ENCODE peak calls at places on chromosome 11, in six cellular contexts. D is testis, L is gastrocnemius medialis, G is PC-9, Y is RWPE2, E is lung. Z is an unnamed sample.

GRCh38 chr11:63737718-63738117 is 30.9 kb downstream of the ZFTA start:
- DNase-seq in L (no peak), E (no peak), Y (no peak), G (no peak), D (no peak), Z (no peak)

GRCh38 chr11:129372609-129373488 is 2.8 kb upstream of the BARX2 start:
- DNase-seq in L (no peak), Y (no peak), D (no peak), G (peak; percentile 12), E (no peak), Z (no peak)

GRCh38 chr11:7605544-7605943 is 67.8 kb downstream of the CYB5R2 start:
- DNase-seq in D (no peak), Y (no peak), E (peak; percentile 43), G (peak; percentile 98), L (no peak), Z (no peak)

GRCh38 chr11:65224939-65225283 is 36.9 kb upstream of the POLA2 start:
- DNase-seq in D (peak; percentile 27), Y (no peak), E (peak; percentile 57), L (no peak), G (peak; percentile 56), Z (peak; percentile 83)

GRCh38 chr11:2777871-2778629 is 78.3 kb upstream of the KCNQ1OT1 start:
- DNase-seq in E (peak; percentile 28), Y (peak; percentile 51), G (no peak), L (no peak), D (peak; percentile 17), Z (peak; percentile 53)

GRCh38 chr11:35618497-35619029 is 303 bp downstream of the FJX1 start:
- DNase-seq in Y (no peak), G (peak; percentile 40), L (no peak), E (peak; percentile 29), D (peak; percentile 30), Z (no peak)

GRCh38 chr11:43360361-43361032 is 1.8 kb downstream of the TTC17 start:
- DNase-seq in E (no peak), Y (no peak), G (no peak), L (no peak), D (no peak), Z (no peak)

GRCh38 chr11:27158763-27159679 is 118.4 kb downstream of the BBOX1 start:
- DNase-seq in D (peak; percentile 70), G (peak; percentile 56), E (no peak), Y (no peak), L (peak; percentile 12), Z (no peak)

GRCh38 chr11:126115253-126115540 is 52.5 kb upstream of the CDON start:
- DNase-seq in G (no peak), Y (no peak), D (no peak), E (peak; percentile 47), L (no peak), Z (no peak)

GRCh38 chr11:65260756-65261590 is 789 bp upstream of the POLA2 start:
- DNase-seq in G (no peak), L (no peak), D (no peak), E (no peak), Y (no peak), Z (no peak)

DNA sequence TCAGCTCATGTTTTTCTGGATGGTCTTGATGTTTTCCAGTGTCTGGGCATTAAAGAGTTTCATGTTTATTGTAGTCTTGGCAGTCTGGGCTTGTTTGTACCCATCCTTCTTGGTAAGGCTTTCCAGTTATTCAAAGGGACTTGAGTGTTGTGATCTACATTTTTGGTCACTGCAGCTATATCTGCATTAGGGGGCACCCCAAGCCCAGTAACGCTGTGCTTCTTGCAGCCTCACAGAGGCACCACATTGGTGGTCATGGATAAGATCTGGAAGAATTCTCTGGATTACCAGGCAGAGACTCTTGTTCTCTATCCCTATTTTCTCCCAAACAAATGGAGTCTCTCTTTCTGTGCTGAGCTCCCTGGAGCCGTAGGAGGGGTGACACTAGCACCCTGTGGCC is 451.5 kb upstream of the FAT3 start:
- DNase-seq in E (no peak), L (no peak), G (no peak), Y (no peak), D (no peak), Z (no peak)
- TF ChIP-seq CTCF in E (no peak), L (no peak), G (peak; percentile 17), Y (peak; percentile 28), D (no peak), Z (no peak)

DNA sequence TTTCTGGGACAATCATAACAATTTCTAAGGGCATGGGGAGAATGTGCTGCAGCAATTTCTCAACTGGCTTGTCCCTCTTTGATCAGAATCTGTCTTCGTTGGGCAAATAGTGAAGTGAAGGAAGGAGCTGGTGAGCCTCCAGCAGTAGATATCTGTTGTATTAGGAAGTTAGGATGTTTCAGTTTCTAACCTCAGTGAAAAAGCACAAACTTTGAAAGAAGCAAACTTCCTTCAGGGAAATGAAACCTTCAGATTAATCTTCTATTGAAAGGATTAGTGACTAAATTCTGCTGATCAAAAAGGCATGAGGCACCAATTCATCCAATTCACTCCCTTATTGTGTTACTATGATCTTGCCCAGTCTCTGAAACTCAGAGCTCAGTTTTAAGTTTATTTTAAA is 24.3 kb downstream of the LMO2 start:
- DNase-seq in Y (no peak), G (no peak), D (no peak), L (no peak), E (no peak), Z (no peak)
- H3K27me3 ChIP-seq in Y (peaks cover 39% of the 10 kb centered on the region), G (peaks cover 59% of the 10 kb centered on the region), D (no peaks in the 10 kb centered on the region), L (no peaks in the 10 kb centered on the region), E (no peaks in the 10 kb centered on the region), Z (no peaks in the 10 kb centered on the region)

DNA sequence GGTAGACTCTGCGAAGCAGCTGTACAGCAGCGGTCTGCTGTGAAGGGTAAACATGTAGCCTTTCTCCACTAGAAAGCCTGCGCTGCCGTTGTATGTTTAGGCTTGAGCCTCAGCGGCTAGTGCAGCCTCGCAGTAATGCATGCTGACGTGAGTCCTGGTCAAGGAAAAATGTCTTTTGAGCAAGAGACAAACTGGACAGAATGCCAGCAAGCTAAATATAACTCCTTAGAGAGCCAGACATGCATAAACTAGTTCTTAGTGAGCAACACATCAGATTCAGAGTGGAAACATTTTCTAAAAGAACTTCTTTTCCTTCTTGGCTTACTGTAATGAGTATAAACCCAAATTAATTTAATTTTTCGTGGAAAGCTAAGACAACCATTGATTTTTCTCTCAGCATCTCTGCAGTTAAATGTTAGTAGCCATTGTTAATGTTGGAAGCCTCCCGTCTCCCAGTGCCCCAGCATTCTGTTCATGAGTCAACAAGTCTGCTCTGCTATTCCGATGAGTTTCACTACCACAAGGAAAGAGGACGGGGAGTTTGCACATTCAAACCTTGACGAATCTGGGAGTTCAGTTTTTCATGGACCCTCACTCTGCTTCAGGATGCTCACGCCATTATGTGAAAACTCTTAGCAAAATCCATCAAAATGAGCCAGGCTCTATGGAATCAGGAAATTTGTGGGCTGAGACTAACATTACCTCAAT is 51.4 kb downstream of the JAM3 start:
- DNase-seq in E (no peak), D (peak; percentile 75), G (no peak), L (peak; percentile 13), Y (no peak), Z (peak; percentile 71)
- H3K27ac ChIP-seq in E (peak overlapping the region; percentile 84), D (peak overlapping the region; percentile 81), G (no peak overlapping the region), L (peak overlapping the region; percentile 76), Y (peak overlapping the region; percentile 59), Z (peak overlapping the region; percentile 72)

DNA sequence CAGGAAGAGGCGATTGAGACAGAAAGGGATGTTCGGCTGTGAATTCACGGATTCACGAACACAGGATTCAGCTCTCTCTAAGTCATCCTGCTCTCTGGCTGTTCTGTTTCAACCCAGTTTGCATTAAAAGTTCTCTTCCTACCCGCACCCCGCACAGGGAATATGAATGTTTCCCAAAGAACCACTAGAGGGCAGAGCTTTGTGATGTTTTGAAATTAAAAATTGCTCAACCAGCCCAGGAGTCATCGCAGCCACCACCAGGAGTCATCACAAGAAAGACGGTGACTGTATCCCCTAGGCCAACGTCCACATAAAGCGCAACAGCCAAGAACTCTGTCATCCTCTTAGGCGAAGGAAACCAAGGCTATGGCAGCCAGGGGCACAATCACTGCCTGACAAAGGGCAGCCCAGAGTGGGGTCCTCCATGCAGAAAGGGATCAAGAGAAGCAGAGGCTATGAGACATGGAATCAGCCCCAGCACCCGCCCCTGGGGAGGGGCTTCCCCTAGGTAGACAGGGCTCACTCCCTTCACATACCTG is 122.4 kb downstream of the WT1 start:
- DNase-seq in E (peak; percentile 35), D (peak; percentile 64), L (no peak), G (peak; percentile 70), Y (no peak), Z (peak; percentile 68)
- TF ChIP-seq CTCF in E (peak; percentile 2), D (peak; percentile 78), L (no peak), G (peak; percentile 89), Y (peak; percentile 60), Z (peak; percentile 55)

DNA sequence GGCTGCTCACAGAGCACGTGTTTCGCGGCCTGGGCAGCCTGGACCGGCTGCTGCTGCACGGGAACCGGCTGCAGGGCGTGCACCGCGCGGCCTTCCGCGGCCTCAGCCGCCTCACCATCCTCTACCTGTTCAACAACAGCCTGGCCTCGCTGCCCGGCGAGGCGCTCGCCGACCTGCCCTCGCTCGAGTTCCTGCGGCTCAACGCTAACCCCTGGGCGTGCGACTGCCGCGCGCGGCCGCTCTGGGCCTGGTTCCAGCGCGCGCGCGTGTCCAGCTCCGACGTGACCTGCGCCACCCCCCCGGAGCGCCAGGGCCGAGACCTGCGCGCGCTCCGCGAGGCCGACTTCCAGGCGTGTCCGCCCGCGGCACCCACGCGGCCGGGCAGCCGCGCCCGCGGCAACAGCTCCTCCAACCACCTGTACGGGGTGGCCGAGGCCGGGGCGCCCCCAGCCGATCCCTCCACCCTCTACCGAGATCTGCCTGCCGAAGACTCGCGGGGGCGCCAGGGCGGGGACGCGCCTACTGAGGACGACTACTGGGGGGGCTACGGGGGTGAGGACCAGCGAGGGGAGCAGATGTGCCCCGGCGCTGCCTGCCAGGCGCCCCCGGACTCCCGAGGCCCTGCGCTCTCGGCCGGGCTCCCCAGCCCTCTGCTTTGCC is 16.0 kb downstream of the RTN4RL2 start:
- DNase-seq in E (no peak), D (peak; percentile 67), L (no peak), G (no peak), Y (no peak), Z (no peak)
- H3K27me3 ChIP-seq in E (no peaks in the 10 kb centered on the region), D (no peaks in the 10 kb centered on the region), L (no peaks in the 10 kb centered on the region), G (peaks cover 5% of the 10 kb centered on the region), Y (peaks cover 10% of the 10 kb centered on the region), Z (no peaks in the 10 kb centered on the region)

DNA sequence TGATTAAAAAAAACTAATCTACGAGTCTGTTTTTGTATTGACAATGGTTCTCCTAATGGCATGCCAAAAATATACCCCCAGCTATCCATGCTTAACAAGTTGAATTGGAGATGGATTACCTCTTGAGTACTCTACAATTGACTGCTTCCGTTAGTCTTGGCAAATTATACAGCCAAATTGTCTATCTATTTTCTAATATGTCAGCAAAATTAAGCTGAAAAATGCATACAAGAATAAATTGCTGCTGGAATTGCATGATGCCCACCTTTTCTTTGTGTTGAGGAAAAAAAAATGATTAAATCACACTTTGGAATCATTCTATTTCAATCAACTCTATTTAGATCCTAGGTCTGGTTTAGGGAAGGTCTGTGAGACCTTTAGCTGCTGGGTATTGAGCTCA is 91.8 kb downstream of the FAT3 start:
- DNase-seq in E (no peak), Y (no peak), D (no peak), L (no peak), G (no peak), Z (no peak)
- H3K27ac ChIP-seq in E (no peak overlapping the region), Y (no peak overlapping the region), D (no peak overlapping the region), L (no peak overlapping the region), G (no peak overlapping the region), Z (no peak overlapping the region)

DNA sequence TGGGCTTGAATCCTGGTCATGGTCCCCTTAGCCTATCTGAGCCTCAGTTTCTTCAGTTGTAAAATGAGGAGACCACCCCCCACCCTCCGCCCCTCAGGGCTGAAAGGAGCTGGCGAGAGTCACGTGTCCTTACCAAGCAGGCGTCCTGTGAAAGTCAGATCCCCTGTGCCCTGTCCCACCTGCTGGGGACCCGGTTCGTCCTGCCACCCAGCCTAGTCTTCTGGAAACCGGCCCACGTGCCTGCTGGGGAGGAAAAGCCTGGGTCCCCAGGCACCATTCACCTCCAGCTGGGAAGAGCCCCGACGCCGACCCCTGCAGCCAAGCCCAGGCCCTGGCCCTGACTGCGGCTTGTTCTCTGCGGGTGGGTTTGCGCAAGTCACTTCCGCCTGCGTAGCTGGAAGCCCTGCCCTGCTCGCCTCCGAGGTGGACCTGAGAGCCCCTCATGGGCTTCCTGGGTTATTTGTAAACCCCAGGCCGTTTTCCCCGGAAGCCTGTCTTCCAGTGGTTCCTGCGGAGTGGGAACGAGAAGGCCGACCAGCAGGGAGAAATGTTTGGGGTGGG is 679 bp upstream of the SSH3 start:
- DNase-seq in Y (peak; percentile 77), D (no peak), E (peak; percentile 67), L (no peak), G (peak; percentile 79), Z (no peak)
- TF ChIP-seq CTCF in Y (no peak), D (no peak), E (no peak), L (no peak), G (no peak), Z (no peak)